ENCODE peak calls at places on chromosomes 16 and 17, in eight cellular contexts. U is H7; E is HCT116; T is HepG2; Z is CD4-positive, alpha-beta T cell; A is CD8-positive, alpha-beta T cell; W is CD4-positive, CD25-positive, alpha-beta regulatory T cell; L is SK-N-SH. B is an unnamed sample.

GRCh38 chr17:74861554-74862107 is 1.9 kb upstream of the GRIN2C start:
- DNase-seq in T (no peak), L (no peak), W (no peak), E (no peak), A (no peak), U (peak; percentile 88), Z (no peak), B (no peak)

GRCh38 chr17:1532836-1533602 is 16.6 kb upstream of the INPP5K start:
- DNase-seq in W (peak; percentile 22), E (no peak), L (peak; percentile 42), U (peak; percentile 86), T (no peak), Z (peak; percentile 48), A (peak; percentile 24), B (no peak)

GRCh38 chr16:84567446-84567962 is 50.4 kb downstream of the COTL1 start:
- DNase-seq in T (no peak), E (no peak), Z (no peak), W (no peak), U (no peak), A (no peak), L (no peak), B (no peak)

GRCh38 chr16:75172578-75172977 is 24.3 kb downstream of the ZFP1 start:
- DNase-seq in E (no peak), T (no peak), A (no peak), U (no peak), L (no peak), W (no peak), Z (no peak), B (no peak)

GRCh38 chr17:28760561-28760960 is 16.8 kb downstream of the TRAF4 start:
- DNase-seq in T (no peak), L (no peak), E (no peak), W (no peak), A (no peak), Z (no peak), U (peak; percentile 40), B (no peak)

GRCh38 chr16:23423496-23424049 is 29.4 kb downstream of the COG7 start:
- DNase-seq in W (no peak), A (no peak), T (peak; percentile 21), U (no peak), L (no peak), Z (no peak), E (peak; percentile 76), B (peak; percentile 86)

GRCh38 chr16:83928341-83929055 is 24.5 kb upstream of the OSGIN1 start:
- DNase-seq in Z (no peak), W (no peak), U (no peak), E (no peak), L (no peak), T (peak; percentile 75), A (no peak), B (no peak)

GRCh38 chr16:9526791-9527190 is 435.3 kb downstream of the HAPSTR1 start:
- DNase-seq in U (peak; percentile 57), T (no peak), W (no peak), L (no peak), A (no peak), Z (no peak), E (no peak), B (no peak)

GRCh38 chr17:7563115-7563869 is 1.6 kb downstream of the SENP3 start:
- DNase-seq in Z (no peak), T (no peak), E (no peak), L (no peak), W (no peak), A (no peak), U (no peak), B (no peak)

GRCh38 chr17:50196036-50196435 is 5.4 kb downstream of the COL1A1 start:
- DNase-seq in T (no peak), E (no peak), U (no peak), A (no peak), L (no peak), W (no peak), Z (no peak), B (no peak)

GRCh38 chr16:75660321-75660720 is 12.7 kb downstream of the TERF2IP start:
- DNase-seq in L (no peak), Z (no peak), T (no peak), A (no peak), W (no peak), E (no peak), U (no peak), B (no peak)

GRCh38 chr17:44828919-44829557 is 1.0 kb downstream of the GJC1 start:
- DNase-seq in E (no peak), L (no peak), U (no peak), Z (no peak), T (no peak), A (no peak), W (no peak), B (no peak)

GRCh38 chr17:76575570-76575969 is 10.1 kb downstream of the ST6GALNAC2 start:
- DNase-seq in W (no peak), Z (no peak), T (no peak), A (no peak), E (no peak), U (no peak), L (no peak), B (no peak)

GRCh38 chr17:4833941-4834501 is 881 bp downstream of the MINK1 start:
- DNase-seq in Z (no peak), A (no peak), U (no peak), T (peak; percentile 68), W (no peak), E (no peak), L (peak; percentile 44), B (no peak)

GRCh38 chr17:31538080-31538762 is 146.7 kb downstream of the RAB11FIP4 start:
- DNase-seq in L (no peak), A (no peak), T (no peak), E (no peak), Z (no peak), W (no peak), U (no peak), B (no peak)

GRCh38 chr17:51707216-51707615 is 446.9 kb downstream of the UTP18 start:
- DNase-seq in E (no peak), U (no peak), A (no peak), T (no peak), Z (no peak), W (no peak), L (no peak), B (no peak)

GRCh38 chr17:77742579-77742978 is 215.9 kb upstream of the TNRC6C start:
- DNase-seq in E (no peak), L (no peak), Z (no peak), T (no peak), U (peak; percentile 72), A (no peak), W (no peak), B (no peak)

GRCh38 chr17:48727415-48728175 is 955 bp downstream of the HOXB13 start:
- DNase-seq in U (no peak), A (no peak), Z (no peak), L (no peak), W (no peak), T (no peak), E (no peak), B (no peak)

GRCh38 chr17:48725294-48726064 is 2.5 kb downstream of the PRAC2 start:
- DNase-seq in L (no peak), T (no peak), E (no peak), U (no peak), Z (no peak), A (no peak), W (no peak), B (no peak)

GRCh38 chr17:48726182-48726915 is 2.2 kb downstream of the HOXB13 start:
- DNase-seq in T (no peak), U (no peak), E (no peak), W (no peak), L (no peak), Z (no peak), A (no peak), B (no peak)

GRCh38 chr17:48728232-48729231 is at the start of gene HOXB13:
- DNase-seq in A (no peak), L (peak; percentile 54), U (peak; percentile 83), T (no peak), E (peak; percentile 75), W (peak; percentile 20), Z (no peak), B (no peak)

DNA sequence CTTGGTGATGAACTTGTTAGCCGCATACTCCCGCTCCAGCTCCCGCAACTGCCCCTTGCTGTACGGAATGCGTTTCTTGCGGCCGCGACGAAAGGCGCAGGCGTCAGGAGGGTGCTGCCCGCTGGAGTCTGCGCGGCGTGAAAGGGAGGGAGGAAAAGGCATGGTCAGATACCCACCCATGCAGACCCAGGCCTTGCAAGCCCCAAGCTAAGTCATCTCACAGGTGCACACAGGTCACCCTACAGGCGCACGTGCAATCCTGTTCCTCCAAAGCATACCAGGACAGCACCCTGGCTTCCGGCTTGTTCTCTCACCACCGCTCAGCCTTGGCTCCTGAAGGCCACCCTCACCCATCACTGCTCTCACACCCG is 1.6 kb downstream of the HOXB13 start:
- DNase-seq in L (no peak), A (no peak), W (no peak), E (no peak), Z (no peak), U (no peak), T (no peak), B (no peak)
- H3K27me3 ChIP-seq in L (peaks cover 99% of the 10 kb centered on the region), A (peaks cover 79% of the 10 kb centered on the region), W (peaks cover 58% of the 10 kb centered on the region), E (no peaks in the 10 kb centered on the region), Z (peaks cover 98% of the 10 kb centered on the region), U (peaks cover 99% of the 10 kb centered on the region), T (peaks cover 26% of the 10 kb centered on the region), B (no peaks in the 10 kb centered on the region)

DNA sequence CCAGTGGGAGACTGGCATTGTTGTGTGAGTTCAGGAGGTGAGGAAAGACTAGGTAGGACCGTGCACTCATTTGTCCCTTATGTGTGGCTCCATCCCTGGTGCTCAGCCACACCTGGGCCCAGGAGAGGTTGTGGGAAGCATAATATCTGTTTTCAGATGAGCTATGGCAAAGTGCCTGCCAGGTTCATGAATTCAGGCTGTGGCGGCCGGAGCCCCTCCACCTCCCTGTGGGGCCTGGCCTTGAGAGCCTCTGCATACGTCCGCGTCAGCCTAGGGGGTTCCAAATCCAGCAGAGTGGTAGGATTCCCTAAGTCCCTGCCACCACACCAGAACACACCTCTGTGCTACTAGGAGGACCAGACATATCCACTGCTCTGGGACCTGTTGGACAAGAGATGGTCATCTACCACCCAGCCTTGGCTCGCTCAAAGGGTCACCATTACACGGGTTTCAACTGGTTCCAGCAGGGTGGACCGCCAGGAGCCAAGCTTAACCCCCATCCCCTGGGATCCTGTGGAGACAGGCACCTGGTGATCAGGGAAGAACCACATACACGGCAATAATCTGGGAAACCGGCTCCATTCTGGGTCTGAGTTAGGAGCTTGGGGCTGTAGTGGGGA is 2.0 kb downstream of the B3GNT9 start:
- DNase-seq in W (no peak), E (no peak), A (no peak), L (no peak), Z (no peak), T (no peak), U (peak; percentile 35), B (no peak)
- H3K27me3 ChIP-seq in W (no peaks in the 10 kb centered on the region), E (no peaks in the 10 kb centered on the region), A (no peaks in the 10 kb centered on the region), L (no peaks in the 10 kb centered on the region), Z (no peaks in the 10 kb centered on the region), T (no peaks in the 10 kb centered on the region), U (peaks cover 44% of the 10 kb centered on the region), B (no peaks in the 10 kb centered on the region)

DNA sequence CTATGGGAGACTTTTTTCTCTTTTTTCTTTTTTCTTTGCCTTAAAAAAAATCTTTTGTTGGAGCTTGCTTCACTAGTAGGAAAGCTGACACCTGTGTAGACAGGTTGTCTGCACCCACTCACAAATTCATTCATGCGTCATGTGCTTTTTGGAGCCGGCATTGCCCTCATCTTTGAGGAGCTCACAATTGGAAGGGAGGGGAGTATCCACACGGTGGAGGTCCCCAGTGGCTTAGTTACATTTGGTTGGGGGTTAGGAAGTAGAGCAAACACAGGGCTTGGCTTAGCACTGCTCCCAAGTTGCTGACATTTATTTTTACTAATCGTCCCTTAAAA is 18.7 kb upstream of the MEIOB start:
- DNase-seq in T (no peak), U (no peak), E (no peak), L (peak; percentile 30), A (no peak), W (no peak), Z (no peak), B (no peak)
- H3K27me3 ChIP-seq in T (no peaks in the 10 kb centered on the region), U (no peaks in the 10 kb centered on the region), E (peaks cover 15% of the 10 kb centered on the region), L (peaks cover 36% of the 10 kb centered on the region), A (no peaks in the 10 kb centered on the region), W (no peaks in the 10 kb centered on the region), Z (peaks cover 3% of the 10 kb centered on the region), B (no peaks in the 10 kb centered on the region)

GRCh38 chr16:85759631-85760419 is 8.9 kb upstream of the C16orf74 start:
- DNase-seq in A (no peak), W (no peak), Z (no peak), T (no peak), E (no peak), U (peak; percentile 86), L (no peak), B (peak; percentile 17)
- H3K27me3 ChIP-seq in A (no peaks in the 10 kb centered on the region), W (no peaks in the 10 kb centered on the region), Z (no peaks in the 10 kb centered on the region), T (peaks cover 13% of the 10 kb centered on the region), E (peaks cover 6% of the 10 kb centered on the region), U (no peaks in the 10 kb centered on the region), L (peaks cover 6% of the 10 kb centered on the region), B (no peaks in the 10 kb centered on the region)

B was measured in Panc1.